ENCODE peak calls at places on chromosomes 3 and 15, in four cellular contexts. Y is hypothalamus; W is activated CD4-positive, alpha-beta T cell treated with anti-CD3 and anti-CD28 coated beads, Interleukin-2, amount 50 U/mL, for 4 hours; R is WERI-Rb-1. B is an unnamed sample.

GRCh38 chr15:78127882-78128281 is 3.4 kb downstream of the CIB2 start:
- DNase-seq in Y (no peak), W (no peak), R (no peak), B (no peak)

GRCh38 chr3:184795493-184796198 is 16.3 kb upstream of the VPS8 start:
- DNase-seq in Y (no peak), W (no peak), R (no peak), B (no peak)

GRCh38 chr15:54131410-54131809 is 153.2 kb downstream of the UNC13C start:
- DNase-seq in Y (no peak), W (no peak), R (no peak), B (no peak)

GRCh38 chr15:29134239-29134638 is 135.4 kb downstream of the NSMCE3 start:
- DNase-seq in Y (no peak), W (no peak), R (no peak), B (peak)

GRCh38 chr3:132247211-132247610 is 70.0 kb upstream of the ACP3 start:
- DNase-seq in Y (no peak), W (no peak), R (no peak), B (no peak)

GRCh38 chr15:100244796-100245495 is 96.8 kb downstream of the ADAMTS17 start:
- DNase-seq in Y (no peak), W (no peak), R (no peak), B (no peak)

GRCh38 chr15:31391687-31392671 is 65.3 kb downstream of the KLF13 start:
- DNase-seq in Y (no peak), W (peak), R (peak), B (peak)

GRCh38 chr3:5389057-5389456 is 201.6 kb downstream of the EDEM1 start:
- DNase-seq in Y (no peak), W (no peak), R (no peak), B (no peak)

GRCh38 chr3:168884353-168884903 is 779.1 kb downstream of the MECOM start:
- DNase-seq in Y (no peak), W (no peak), R (no peak), B (no peak)

GRCh38 chr15:60972301-60972700 is 256.8 kb downstream of the RORA start:
- DNase-seq in Y (no peak), W (no peak), R (no peak), B (no peak)

GRCh38 chr15:29289179-29289578 is 19.6 kb upstream of the NSMCE3 start:
- DNase-seq in Y (no peak), W (no peak), R (no peak), B (no peak)

GRCh38 chr15:97728791-97729190 is 231.7 kb upstream of the ARRDC4 start:
- DNase-seq in Y (no peak), W (no peak), R (no peak), B (peak)

GRCh38 chr3:72313308-72313707 is 528.4 kb upstream of the PROK2 start:
- DNase-seq in Y (no peak), W (no peak), R (no peak), B (no peak)

GRCh38 chr15:78034495-78035191 is 42.9 kb downstream of the TBC1D2B start:
- DNase-seq in Y (no peak), W (peak), R (no peak), B (peak)

GRCh38 chr3:177447938-177448337 is 250.7 kb upstream of the TBL1XR1 start:
- DNase-seq in Y (no peak), W (no peak), R (no peak), B (no peak)

GRCh38 chr3:140242818-140243276 is 307.9 kb downstream of the CLSTN2 start:
- DNase-seq in Y (no peak), W (no peak), R (no peak), B (no peak)

GRCh38 chr3:55405436-55405835 is 81.7 kb downstream of the WNT5A start:
- DNase-seq in Y (no peak), W (no peak), R (peak), B (no peak)

GRCh38 chr3:144197116-144197515 is 225.5 kb downstream of the DIPK2A start:
- DNase-seq in Y (no peak), W (no peak), R (no peak), B (no peak)

GRCh38 chr3:10968390-10968789 is 24.2 kb upstream of the SLC6A1 start:
- DNase-seq in Y (no peak), W (no peak), R (no peak), B (no peak)

GRCh38 chr3:46662771-46663551 is 30.5 kb downstream of the ALS2CL start:
- DNase-seq in Y (no peak), W (no peak), R (no peak), B (no peak)

GRCh38 chr3:67691207-67691606 is 36.8 kb upstream of the SUCLG2 start:
- DNase-seq in Y (no peak), W (no peak), R (no peak), B (no peak)

GRCh38 chr3:139204756-139205155 is 139.1 kb upstream of the MRPS22 start:
- DNase-seq in Y (no peak), W (no peak), R (no peak), B (no peak)

GRCh38 chr15:41494922-41495735 is 1.5 kb downstream of the ITPKA start:
- DNase-seq in Y (no peak), W (peak), R (no peak), B (no peak)

GRCh38 chr3:131350506-131350905 is 31.1 kb upstream of the NUDT16 start:
- DNase-seq in Y (no peak), W (no peak), R (no peak), B (no peak)

GRCh38 chr3:105014631-105015030 is 352.1 kb upstream of the ALCAM start:
- DNase-seq in Y (no peak), W (no peak), R (no peak), B (no peak)

GRCh38 chr3:168889666-168890065 is 773.8 kb downstream of the MECOM start:
- DNase-seq in Y (no peak), W (no peak), R (no peak), B (no peak)

GRCh38 chr3:196499061-196499460 is 4.5 kb downstream of the RNF168 start:
- DNase-seq in Y (no peak), W (no peak), R (no peak), B (no peak)

GRCh38 chr3:13045904-13046568 is 27.2 kb downstream of the IQSEC1 start:
- DNase-seq in Y (no peak), W (no peak), R (peak), B (no peak)

GRCh38 chr15:28920781-28921331 is 35.1 kb downstream of the APBA2 start:
- DNase-seq in Y (no peak), W (no peak), R (no peak), B (no peak)

GRCh38 chr15:33985287-33985686 is 17.0 kb downstream of the CHRM5 start:
- DNase-seq in Y (no peak), W (no peak), R (no peak), B (no peak)

GRCh38 chr3:11933529-11933928 is 70.7 kb upstream of the SYN2 start:
- DNase-seq in Y (no peak), W (no peak), R (no peak), B (no peak)

GRCh38 chr3:144107923-144108322 is 136.3 kb downstream of the DIPK2A start:
- DNase-seq in Y (no peak), W (no peak), R (no peak), B (no peak)

GRCh38 chr3:43484926-43485488 is 136.8 kb downstream of the ANO10 start:
- DNase-seq in Y (no peak), W (no peak), R (no peak), B (no peak)

GRCh38 chr3:111338059-111338698 is 203.8 kb upstream of the CD96 start:
- DNase-seq in Y (no peak), W (peak), R (peak), B (no peak)

GRCh38 chr3:183958226-183958625 is 59.5 kb downstream of the ABCC5 start:
- DNase-seq in Y (no peak), W (no peak), R (no peak), B (no peak)

GRCh38 chr3:53027254-53027844 is 18.5 kb downstream of the SFMBT1 start:
- DNase-seq in Y (no peak), W (no peak), R (no peak), B (no peak)